ENCODE peak calls at places on chromosomes 7 and 10, in four cellular contexts. M is SK-N-SH, G is hepatocyte, O is IMR-90. P is an unnamed sample.
A peak's percentile ranks its signal among the peaks of the same experiment; 100 is the strongest.

GRCh38 chr10:71647526-71648354 is 71.8 kb downstream of the C10orf105 start:
- DNase-seq in M (peak; percentile 71), G (no peak), O (no peak), P (no peak)

GRCh38 chr10:114654829-114655575 is 3.1 kb downstream of the ABLIM1 start:
- DNase-seq in M (no peak), O (no peak), G (peak; percentile 30), P (no peak)

GRCh38 chr10:74922921-74923320 is 96.5 kb downstream of the KAT6B start:
- DNase-seq in M (no peak), G (no peak), O (peak; percentile 52), P (no peak)

GRCh38 chr7:42250411-42250810 is 13.4 kb upstream of the GLI3 start:
- DNase-seq in G (no peak), M (no peak), O (no peak), P (no peak)

GRCh38 chr7:134966691-134967090 is 19.6 kb upstream of the AGBL3 start:
- DNase-seq in M (no peak), O (no peak), G (peak; percentile 16), P (no peak)

GRCh38 chr10:30583778-30584415 is 45.7 kb downstream of the LYZL2 start:
- DNase-seq in M (no peak), G (peak; percentile 63), O (peak; percentile 77), P (peak; percentile 74)

GRCh38 chr10:129972145-129972965 is 8.3 kb upstream of the EBF3 start:
- DNase-seq in O (no peak), G (peak; percentile 38), M (peak; percentile 48), P (no peak)

GRCh38 chr10:132347211-132347930 is 15.4 kb downstream of the LRRC27 start:
- DNase-seq in M (no peak), G (no peak), O (no peak), P (no peak)

GRCh38 chr10:94047302-94047701 is 53.6 kb downstream of the PLCE1 start:
- DNase-seq in G (no peak), M (no peak), O (no peak), P (no peak)

GRCh38 chr7:73907554-73908122 is 46.7 kb downstream of the TMEM270 start:
- DNase-seq in O (no peak), M (no peak), G (no peak), P (no peak)

GRCh38 chr10:124717911-124718734 is 26.1 kb downstream of the FAM53B start:
- DNase-seq in G (no peak), O (no peak), M (no peak), P (no peak)

GRCh38 chr10:69337312-69338132 is 59.2 kb downstream of the HK1 start:
- DNase-seq in O (peak; percentile 86), M (peak; percentile 41), G (peak; percentile 57), P (peak; percentile 62)

GRCh38 chr10:43376828-43377227 is 5.4 kb downstream of the FXYD4 start:
- DNase-seq in M (no peak), G (no peak), O (no peak), P (no peak)

GRCh38 chr10:43377393-43377883 is 6.0 kb downstream of the FXYD4 start:
- DNase-seq in M (peak; percentile 15), G (peak; percentile 66), O (no peak), P (no peak)

GRCh38 chr10:43383204-43383971 is 12.0 kb downstream of the FXYD4 start:
- DNase-seq in O (no peak), G (no peak), M (no peak), P (no peak)

GRCh38 chr10:43384252-43385221 is 13.1 kb downstream of the FXYD4 start:
- DNase-seq in M (no peak), O (no peak), G (no peak), P (no peak)

DNA sequence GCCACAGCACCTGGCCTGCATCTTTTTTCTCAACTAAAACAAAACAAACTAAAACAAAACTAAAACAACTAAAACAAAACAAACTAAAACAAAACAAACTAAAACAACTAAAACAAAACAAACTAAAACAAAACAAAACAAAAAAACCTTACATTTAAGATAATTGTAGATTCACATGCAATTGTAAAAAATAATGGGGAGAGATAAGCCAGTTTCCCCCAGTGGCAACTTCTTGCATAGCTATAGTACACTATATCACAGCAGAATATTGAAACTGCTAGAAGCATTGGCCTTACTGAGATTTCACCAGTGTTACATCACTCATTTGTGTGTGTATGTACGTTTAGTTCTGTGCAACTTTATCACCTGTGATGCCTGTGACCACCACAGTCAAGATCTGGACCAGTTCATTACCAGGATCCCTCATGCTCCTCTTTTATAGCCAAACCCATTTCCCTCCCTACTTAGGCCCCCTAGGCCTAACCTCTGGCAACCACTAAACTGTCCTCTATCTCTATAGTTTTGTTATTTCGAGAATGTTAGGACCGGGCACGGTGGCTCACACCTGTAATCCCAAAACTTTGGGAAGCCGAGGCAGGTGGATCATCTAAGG is 9.3 kb downstream of the FXYD4 start:
- DNase-seq in O (peak; percentile 44), M (peak; percentile 30), G (no peak), P (no peak)
- TF ChIP-seq CTCF in O (no peak), M (peak; percentile 33), G (no peak), P (no peak)

DNA sequence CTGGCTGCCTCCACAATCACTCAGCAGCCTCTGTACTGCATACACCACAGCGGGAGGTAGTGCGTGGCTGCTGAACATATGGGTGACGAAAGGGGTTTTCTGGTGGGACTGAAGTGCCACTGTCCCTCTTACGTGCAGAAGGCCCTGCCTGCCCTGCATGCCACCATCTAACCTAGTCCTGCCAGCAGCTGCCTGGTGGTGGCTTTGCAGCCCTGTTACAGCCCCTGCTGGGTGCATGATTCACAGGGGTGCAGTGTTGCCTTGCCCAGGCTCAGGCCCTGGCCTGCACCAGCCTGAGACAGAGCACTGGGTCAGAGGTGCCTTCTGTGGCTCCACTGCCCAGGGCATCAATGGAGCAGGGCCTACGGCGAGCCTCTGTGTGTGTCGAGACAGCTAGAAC is 50.1 kb downstream of the SYPL1 start:
- DNase-seq in O (no peak), G (no peak), M (no peak), P (no peak)
- H3K4me1 ChIP-seq in O (peaks cover 7% of the 10 kb centered on the region), G (peaks cover 19% of the 10 kb centered on the region), M (peaks cover 20% of the 10 kb centered on the region), P (peaks cover 11% of the 10 kb centered on the region)

GRCh38 chr7:125661006-125661405 is 731.4 kb upstream of the POT1 start:
- DNase-seq in G (no peak), M (no peak), O (no peak), P (no peak)

GRCh38 chr7:125663961-125664360 is 734.3 kb upstream of the POT1 start:
- DNase-seq in G (no peak), M (no peak), O (no peak), P (no peak)

DNA sequence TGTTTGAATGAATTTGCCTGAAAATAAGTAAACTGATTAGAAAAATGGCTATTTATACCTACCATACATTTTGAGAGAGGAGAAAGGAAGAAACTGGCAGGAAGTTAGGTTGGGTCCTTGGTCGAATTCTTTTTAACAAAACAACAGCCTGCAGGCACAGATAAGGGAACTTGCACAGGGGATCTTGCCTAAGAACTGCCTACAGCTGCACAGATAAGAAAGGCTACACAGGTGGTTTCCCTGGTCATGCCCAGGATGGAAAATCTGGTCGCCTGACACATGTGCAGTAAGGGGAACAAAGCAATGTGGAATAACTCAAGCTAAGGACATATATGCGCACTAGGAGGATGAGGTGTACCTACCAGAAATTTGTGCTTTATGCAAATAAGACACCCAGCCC is 732.1 kb upstream of the POT1 start:
- DNase-seq in O (no peak), M (no peak), G (no peak), P (no peak)
- TF ChIP-seq CTCF in O (no peak), M (no peak), G (no peak), P (no peak)

GRCh38 chr7:114648680-114649079 is 234.1 kb downstream of the FOXP2 start:
- DNase-seq in M (no peak), G (no peak), O (no peak), P (no peak)

GRCh38 chr7:114649689-114650088 is 235.1 kb downstream of the FOXP2 start:
- DNase-seq in O (no peak), G (no peak), M (no peak), P (no peak)

GRCh38 chr7:114645451-114645850 is 230.8 kb downstream of the FOXP2 start:
- DNase-seq in M (no peak), O (no peak), G (no peak), P (no peak)

GRCh38 chr7:114650491-114650890 is 235.9 kb downstream of the FOXP2 start:
- DNase-seq in O (no peak), M (no peak), G (no peak), P (no peak)

GRCh38 chr7:114647518-114647917 is 232.9 kb downstream of the FOXP2 start:
- DNase-seq in G (no peak), O (no peak), M (no peak), P (no peak)
- H3K4me1 ChIP-seq in G (no peaks in the 10 kb centered on the region), O (no peaks in the 10 kb centered on the region), M (no peaks in the 10 kb centered on the region), P (no peaks in the 10 kb centered on the region)

DNA sequence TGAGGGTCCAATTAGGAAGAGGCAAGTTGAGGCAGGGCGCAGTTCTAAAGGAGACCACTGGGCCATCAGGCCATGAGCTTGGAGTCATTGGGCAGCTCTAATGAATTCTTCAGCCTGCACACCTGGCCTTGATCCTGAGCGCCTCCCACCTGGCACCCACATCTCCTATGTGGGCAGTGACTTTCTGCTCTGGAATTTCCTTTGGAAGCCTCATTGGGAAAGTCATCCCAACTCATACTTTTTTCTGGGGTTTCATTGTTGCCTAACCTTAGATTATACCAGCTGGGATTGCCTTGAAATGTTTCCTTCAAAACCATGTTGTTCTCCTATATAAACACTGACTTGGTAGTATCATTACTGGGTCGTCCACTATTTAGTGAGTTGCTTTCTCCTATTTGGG is 54.1 kb downstream of the PLPP4 start:
- DNase-seq in O (no peak), M (no peak), G (no peak), P (no peak)
- TF ChIP-seq CTCF in O (no peak), M (peak; percentile 21), G (no peak), P (no peak)